ENCODE peak calls at places on chromosome 10, in four cellular contexts. One of them, this sample, is unnamed. For H3K27me3, the result is how much of the 10 kb centered on the place peaks cover.

GRCh38 chr10:116289652-116290051 is 16.6 kb upstream of the GFRA1 start:
- DNase-seq in adrenal gland: no peak
- DNase-seq in dorsolateral prefrontal cortex: no peak
- DNase-seq in esophagus squamous epithelium: no peak
- DNase-seq in this sample: no peak

GRCh38 chr10:68142761-68143160 is 33.5 kb downstream of the MYPN start:
- DNase-seq in adrenal gland: no peak
- DNase-seq in dorsolateral prefrontal cortex: no peak
- DNase-seq in esophagus squamous epithelium: no peak
- DNase-seq in this sample: no peak

GRCh38 chr10:122553341-122553740 is 7.2 kb upstream of the DMBT1 start:
- DNase-seq in dorsolateral prefrontal cortex: no peak
- DNase-seq in adrenal gland: no peak
- DNase-seq in esophagus squamous epithelium: no peak
- DNase-seq in this sample: no peak

GRCh38 chr10:32995751-32996150 is 37.7 kb upstream of the ITGB1 start:
- DNase-seq in dorsolateral prefrontal cortex: no peak
- DNase-seq in adrenal gland: no peak
- DNase-seq in esophagus squamous epithelium: no peak
- DNase-seq in this sample: no peak

GRCh38 chr10:3692331-3692860 is 92.6 kb downstream of the KLF6 start:
- DNase-seq in dorsolateral prefrontal cortex: no peak
- DNase-seq in esophagus squamous epithelium: no peak
- DNase-seq in adrenal gland: peak
- DNase-seq in this sample: no peak

GRCh38 chr10:7626283-7626682 is 40.5 kb downstream of the ITIH5 start:
- DNase-seq in dorsolateral prefrontal cortex: no peak
- DNase-seq in esophagus squamous epithelium: no peak
- DNase-seq in adrenal gland: no peak
- DNase-seq in this sample: no peak

GRCh38 chr10:93032105-93032808 is 28.3 kb upstream of the CYP26C1 start:
- DNase-seq in adrenal gland: no peak
- DNase-seq in dorsolateral prefrontal cortex: no peak
- DNase-seq in esophagus squamous epithelium: no peak
- DNase-seq in this sample: no peak

GRCh38 chr10:93180402-93181040 is 106.8 kb downstream of the CYP26A1 start:
- DNase-seq in esophagus squamous epithelium: no peak
- DNase-seq in adrenal gland: peak
- DNase-seq in dorsolateral prefrontal cortex: no peak
- DNase-seq in this sample: no peak

GRCh38 chr10:99976886-99977391 is 32.8 kb downstream of the DNMBP start:
- DNase-seq in esophagus squamous epithelium: no peak
- DNase-seq in dorsolateral prefrontal cortex: no peak
- DNase-seq in adrenal gland: peak
- DNase-seq in this sample: no peak

GRCh38 chr10:114491933-114492332 is 87.6 kb upstream of the AFAP1L2 start:
- DNase-seq in dorsolateral prefrontal cortex: no peak
- DNase-seq in esophagus squamous epithelium: no peak
- DNase-seq in adrenal gland: peak
- DNase-seq in this sample: no peak

GRCh38 chr10:47451275-47451997 is 32.5 kb downstream of the ANXA8 start:
- DNase-seq in esophagus squamous epithelium: no peak
- DNase-seq in adrenal gland: no peak
- DNase-seq in dorsolateral prefrontal cortex: no peak
- DNase-seq in this sample: no peak

GRCh38 chr10:89332718-89333281 is 5.0 kb downstream of the IFIT3 start:
- DNase-seq in esophagus squamous epithelium: no peak
- DNase-seq in dorsolateral prefrontal cortex: no peak
- DNase-seq in adrenal gland: no peak
- DNase-seq in this sample: no peak

GRCh38 chr10:43047288-43047970 is 29.4 kb upstream of the RET start:
- DNase-seq in esophagus squamous epithelium: no peak
- DNase-seq in adrenal gland: no peak
- DNase-seq in dorsolateral prefrontal cortex: no peak
- DNase-seq in this sample: no peak

GRCh38 chr10:69742928-69743602 is 58.6 kb upstream of the COL13A1 start:
- DNase-seq in esophagus squamous epithelium: no peak
- DNase-seq in dorsolateral prefrontal cortex: no peak
- DNase-seq in adrenal gland: peak
- DNase-seq in this sample: no peak

GRCh38 chr10:117450940-117451339 is 75.7 kb upstream of the PDZD8 start:
- DNase-seq in adrenal gland: no peak
- DNase-seq in esophagus squamous epithelium: no peak
- DNase-seq in dorsolateral prefrontal cortex: no peak
- DNase-seq in this sample: no peak
- H3K27me3 ChIP-seq in adrenal gland: under half
- H3K27me3 ChIP-seq in esophagus squamous epithelium: under half
- H3K27me3 ChIP-seq in dorsolateral prefrontal cortex: under half
- H3K27me3 ChIP-seq in this sample: under half

GRCh38 chr10:35824704-35825103 is 182.6 kb upstream of the FZD8 start:
- DNase-seq in adrenal gland: no peak
- DNase-seq in esophagus squamous epithelium: no peak
- DNase-seq in dorsolateral prefrontal cortex: no peak
- DNase-seq in this sample: no peak

GRCh38 chr10:35821339-35821911 is 179.3 kb upstream of the FZD8 start:
- DNase-seq in adrenal gland: no peak
- DNase-seq in dorsolateral prefrontal cortex: no peak
- DNase-seq in esophagus squamous epithelium: no peak
- DNase-seq in this sample: no peak

GRCh38 chr10:35819736-35820135 is 177.6 kb upstream of the FZD8 start:
- DNase-seq in dorsolateral prefrontal cortex: no peak
- DNase-seq in adrenal gland: no peak
- DNase-seq in esophagus squamous epithelium: no peak
- DNase-seq in this sample: no peak

GRCh38 chr10:35819011-35819410 is 176.9 kb upstream of the FZD8 start:
- DNase-seq in esophagus squamous epithelium: no peak
- DNase-seq in dorsolateral prefrontal cortex: no peak
- DNase-seq in adrenal gland: no peak
- DNase-seq in this sample: no peak

GRCh38 chr10:35822316-35822715 is 180.2 kb upstream of the FZD8 start:
- DNase-seq in adrenal gland: peak
- DNase-seq in esophagus squamous epithelium: no peak
- DNase-seq in dorsolateral prefrontal cortex: peak
- DNase-seq in this sample: no peak
- TF ChIP-seq CTCF in adrenal gland: no peak
- TF ChIP-seq CTCF in esophagus squamous epithelium: peak
- TF ChIP-seq CTCF in dorsolateral prefrontal cortex: no peak
- TF ChIP-seq CTCF in this sample: no peak

GRCh38 chr10:98790817-98791216 is 344.1 kb upstream of the HPS1 start:
- DNase-seq in adrenal gland: no peak
- DNase-seq in esophagus squamous epithelium: no peak
- DNase-seq in dorsolateral prefrontal cortex: no peak
- DNase-seq in this sample: no peak
- H3K27me3 ChIP-seq in adrenal gland: under half
- H3K27me3 ChIP-seq in esophagus squamous epithelium: under half
- H3K27me3 ChIP-seq in dorsolateral prefrontal cortex: under half
- H3K27me3 ChIP-seq in this sample: under half

GRCh38 chr10:112362833-112363232 is 11.1 kb upstream of the ACSL5 start:
- DNase-seq in esophagus squamous epithelium: no peak
- DNase-seq in dorsolateral prefrontal cortex: no peak
- DNase-seq in adrenal gland: peak
- DNase-seq in this sample: no peak

GRCh38 chr10:112363696-112364688 is 9.9 kb upstream of the ACSL5 start:
- DNase-seq in adrenal gland: no peak
- DNase-seq in dorsolateral prefrontal cortex: no peak
- DNase-seq in esophagus squamous epithelium: no peak
- DNase-seq in this sample: no peak

GRCh38 chr10:112359606-112360307 is 14.2 kb upstream of the ACSL5 start:
- DNase-seq in dorsolateral prefrontal cortex: no peak
- DNase-seq in esophagus squamous epithelium: no peak
- DNase-seq in adrenal gland: no peak
- DNase-seq in this sample: no peak

GRCh38 chr10:112360308-112361270 is 13.3 kb upstream of the ACSL5 start:
- DNase-seq in dorsolateral prefrontal cortex: no peak
- DNase-seq in esophagus squamous epithelium: no peak
- DNase-seq in adrenal gland: peak
- DNase-seq in this sample: no peak

DNA sequence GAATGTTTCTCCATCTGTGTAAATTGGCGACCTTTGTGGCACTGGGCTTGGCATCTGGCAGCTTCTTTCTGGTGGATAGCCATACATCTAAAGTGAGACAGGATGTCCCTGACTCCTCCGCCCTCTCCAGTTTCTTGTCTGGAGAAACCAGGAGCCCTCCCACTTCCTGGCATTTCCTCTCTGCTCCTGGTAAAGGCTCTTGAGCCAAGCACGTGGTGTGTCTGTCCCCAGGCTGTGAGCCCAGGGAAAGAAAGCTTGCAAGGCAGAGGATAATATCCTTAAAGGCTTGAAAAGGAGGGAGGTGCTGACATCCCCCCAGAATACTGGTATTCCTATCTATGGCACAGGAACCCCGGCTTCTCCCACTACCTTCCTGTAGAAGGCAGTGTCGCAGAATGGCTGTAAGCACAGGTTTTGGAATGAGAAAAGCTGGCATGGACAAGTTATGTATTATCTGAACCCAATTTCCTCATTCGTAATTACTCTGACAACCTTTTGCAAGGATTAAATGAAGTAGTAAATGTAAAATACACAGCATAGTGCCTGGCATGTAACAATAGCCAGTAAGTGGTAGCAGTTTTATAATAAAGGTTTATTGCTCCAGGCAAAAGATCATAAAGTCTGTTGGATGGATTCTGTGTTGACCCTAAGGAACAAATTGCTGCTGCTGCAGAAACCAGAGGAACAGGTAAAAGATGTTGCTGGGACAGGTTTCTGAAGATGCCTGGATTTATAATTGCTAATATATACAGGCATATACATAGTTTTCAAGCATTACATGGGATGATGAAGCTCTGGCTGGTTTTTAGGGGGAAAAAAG is 11.8 kb upstream of the ACSL5 start:
- DNase-seq in esophagus squamous epithelium: no peak
- DNase-seq in adrenal gland: peak
- DNase-seq in dorsolateral prefrontal cortex: peak
- DNase-seq in this sample: no peak
- TF ChIP-seq CTCF in esophagus squamous epithelium: no peak
- TF ChIP-seq CTCF in adrenal gland: no peak
- TF ChIP-seq CTCF in dorsolateral prefrontal cortex: no peak
- TF ChIP-seq CTCF in this sample: no peak

GRCh38 chr10:71188201-71188600 is 24.2 kb upstream of the UNC5B start:
- DNase-seq in adrenal gland: no peak
- DNase-seq in esophagus squamous epithelium: no peak
- DNase-seq in dorsolateral prefrontal cortex: peak
- DNase-seq in this sample: no peak

GRCh38 chr10:71184402-71184801 is 28.0 kb upstream of the UNC5B start:
- DNase-seq in dorsolateral prefrontal cortex: no peak
- DNase-seq in esophagus squamous epithelium: no peak
- DNase-seq in adrenal gland: no peak
- DNase-seq in this sample: no peak

GRCh38 chr10:71187600-71187999 is 24.8 kb upstream of the UNC5B start:
- DNase-seq in esophagus squamous epithelium: no peak
- DNase-seq in adrenal gland: peak
- DNase-seq in dorsolateral prefrontal cortex: no peak
- DNase-seq in this sample: no peak

GRCh38 chr10:71185209-71185608 is 27.2 kb upstream of the UNC5B start:
- DNase-seq in dorsolateral prefrontal cortex: no peak
- DNase-seq in esophagus squamous epithelium: no peak
- DNase-seq in adrenal gland: no peak
- DNase-seq in this sample: no peak

DNA sequence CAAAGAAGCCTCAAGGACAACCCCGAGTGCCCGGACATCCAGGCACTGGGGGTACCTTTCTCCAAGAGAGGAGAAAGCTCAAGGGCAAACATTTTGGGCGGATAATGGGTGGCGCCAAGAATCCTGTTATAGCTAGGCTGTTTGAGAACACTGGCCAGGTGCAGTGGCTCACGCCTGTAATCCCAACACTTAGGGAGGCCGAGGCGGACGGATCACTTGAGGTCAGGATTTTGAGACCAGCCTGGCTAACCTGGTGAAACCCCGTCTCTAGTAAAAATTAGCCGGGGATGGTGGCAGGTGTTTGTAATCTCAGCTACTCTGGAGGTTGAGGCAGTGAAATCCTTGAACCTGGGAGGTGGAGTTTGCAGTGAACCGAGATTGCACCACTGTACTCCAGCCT is 25.2 kb upstream of the UNC5B start:
- DNase-seq in esophagus squamous epithelium: no peak
- DNase-seq in adrenal gland: no peak
- DNase-seq in dorsolateral prefrontal cortex: no peak
- DNase-seq in this sample: no peak
- H3K27me3 ChIP-seq in esophagus squamous epithelium: under half
- H3K27me3 ChIP-seq in adrenal gland: under half
- H3K27me3 ChIP-seq in dorsolateral prefrontal cortex: under half
- H3K27me3 ChIP-seq in this sample: under half

DNA sequence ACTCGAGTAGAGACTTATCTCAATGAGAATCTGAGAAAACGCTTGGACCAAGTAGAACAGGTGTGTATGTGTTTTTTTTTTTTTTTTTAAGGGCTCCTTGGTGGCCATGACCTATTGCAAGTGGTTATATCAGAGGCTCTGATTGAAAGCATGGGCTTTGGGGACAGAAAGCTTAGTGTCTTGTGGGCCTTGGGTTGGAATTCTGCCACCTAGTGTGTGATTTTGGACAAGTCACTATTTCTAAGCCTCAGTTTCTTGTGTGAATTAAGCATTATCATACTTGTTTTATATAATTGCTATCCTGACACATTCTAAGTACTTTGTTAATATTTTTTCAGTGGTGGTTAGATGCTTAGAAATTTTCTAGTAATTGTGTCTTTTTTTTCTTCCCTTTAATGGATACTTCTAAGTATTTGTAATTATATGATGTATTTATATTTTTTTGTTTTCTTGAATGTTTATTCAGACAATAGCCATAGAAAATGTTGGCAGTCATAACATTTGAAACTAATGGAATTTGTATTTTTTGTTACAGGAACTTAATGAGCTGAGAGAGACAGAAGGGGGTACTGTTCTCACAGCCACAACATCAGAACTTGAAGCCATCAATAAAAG is 33.1 kb downstream of the SMC3 start:
- DNase-seq in adrenal gland: peak
- DNase-seq in dorsolateral prefrontal cortex: no peak
- DNase-seq in esophagus squamous epithelium: no peak
- DNase-seq in this sample: no peak
- TF ChIP-seq CTCF in adrenal gland: peak
- TF ChIP-seq CTCF in dorsolateral prefrontal cortex: peak
- TF ChIP-seq CTCF in esophagus squamous epithelium: no peak
- TF ChIP-seq CTCF in this sample: peak